ENCODE peak calls at places on chromosomes 2 and 18, in nine cellular contexts. One of them, this sample, is unnamed.

GRCh38 chr2:43393918-43394317 is 167.5 kb upstream of the ZFP36L2 start:
- DNase-seq in neural crest cell: no peak
- DNase-seq in mucosa of descending colon: no peak
- DNase-seq in transverse colon: no peak
- DNase-seq in CD4-positive, alpha-beta T cell: no peak
- DNase-seq in HepG2: no peak
- DNase-seq in H9: no peak
- DNase-seq in coronary artery: no peak
- DNase-seq in adrenal gland: no peak
- DNase-seq in this sample: no peak

GRCh38 chr18:11761553-11761952 is 72.5 kb downstream of the GNAL start:
- DNase-seq in transverse colon: no peak
- DNase-seq in HepG2: peak; percentile 10
- DNase-seq in neural crest cell: no peak
- DNase-seq in CD4-positive, alpha-beta T cell: no peak
- DNase-seq in adrenal gland: no peak
- DNase-seq in mucosa of descending colon: no peak
- DNase-seq in coronary artery: no peak
- DNase-seq in H9: peak; percentile 60
- DNase-seq in this sample: no peak

GRCh38 chr2:230944123-230944653 is 19.1 kb upstream of the GPR55 start:
- DNase-seq in H9: no peak
- DNase-seq in HepG2: no peak
- DNase-seq in neural crest cell: no peak
- DNase-seq in transverse colon: no peak
- DNase-seq in coronary artery: peak; percentile 52
- DNase-seq in CD4-positive, alpha-beta T cell: no peak
- DNase-seq in mucosa of descending colon: no peak
- DNase-seq in adrenal gland: no peak
- DNase-seq in this sample: no peak

GRCh38 chr2:177131858-177132257 is 80.7 kb upstream of the HNRNPA3 start:
- DNase-seq in HepG2: no peak
- DNase-seq in CD4-positive, alpha-beta T cell: no peak
- DNase-seq in neural crest cell: no peak
- DNase-seq in adrenal gland: no peak
- DNase-seq in mucosa of descending colon: no peak
- DNase-seq in coronary artery: no peak
- DNase-seq in H9: no peak
- DNase-seq in transverse colon: peak; percentile 17
- DNase-seq in this sample: no peak

GRCh38 chr2:168278424-168278888 is 31.1 kb upstream of the STK39 start:
- DNase-seq in H9: no peak
- DNase-seq in mucosa of descending colon: peak; percentile 69
- DNase-seq in coronary artery: no peak
- DNase-seq in HepG2: peak; percentile 71
- DNase-seq in neural crest cell: no peak
- DNase-seq in adrenal gland: no peak
- DNase-seq in CD4-positive, alpha-beta T cell: no peak
- DNase-seq in transverse colon: peak; percentile 80
- DNase-seq in this sample: peak; percentile 49

GRCh38 chr2:105324732-105325131 is 4.8 kb downstream of the TGFBRAP1 start:
- DNase-seq in mucosa of descending colon: no peak
- DNase-seq in HepG2: no peak
- DNase-seq in CD4-positive, alpha-beta T cell: no peak
- DNase-seq in coronary artery: no peak
- DNase-seq in neural crest cell: no peak
- DNase-seq in transverse colon: no peak
- DNase-seq in adrenal gland: no peak
- DNase-seq in H9: no peak
- DNase-seq in this sample: peak; percentile 66

GRCh38 chr2:109305494-109306187 is 176.6 kb downstream of the SH3RF3 start:
- DNase-seq in HepG2: no peak
- DNase-seq in adrenal gland: no peak
- DNase-seq in CD4-positive, alpha-beta T cell: no peak
- DNase-seq in mucosa of descending colon: no peak
- DNase-seq in coronary artery: no peak
- DNase-seq in transverse colon: no peak
- DNase-seq in H9: no peak
- DNase-seq in neural crest cell: no peak
- DNase-seq in this sample: no peak

GRCh38 chr2:71603311-71603794 is 150.0 kb downstream of the DYSF start:
- DNase-seq in HepG2: no peak
- DNase-seq in H9: peak; percentile 23
- DNase-seq in CD4-positive, alpha-beta T cell: no peak
- DNase-seq in adrenal gland: peak; percentile 19
- DNase-seq in mucosa of descending colon: peak; percentile 21
- DNase-seq in transverse colon: peak; percentile 7
- DNase-seq in neural crest cell: no peak
- DNase-seq in coronary artery: peak; percentile 72
- DNase-seq in this sample: no peak

GRCh38 chr2:11112870-11113428 is 42.3 kb upstream of the SLC66A3 start:
- DNase-seq in coronary artery: no peak
- DNase-seq in transverse colon: no peak
- DNase-seq in adrenal gland: no peak
- DNase-seq in CD4-positive, alpha-beta T cell: no peak
- DNase-seq in HepG2: no peak
- DNase-seq in mucosa of descending colon: no peak
- DNase-seq in neural crest cell: no peak
- DNase-seq in H9: no peak
- DNase-seq in this sample: no peak

GRCh38 chr2:113166187-113166645 is 7.6 kb upstream of the PSD4 start:
- DNase-seq in HepG2: peak; percentile 50
- DNase-seq in transverse colon: no peak
- DNase-seq in CD4-positive, alpha-beta T cell: no peak
- DNase-seq in coronary artery: no peak
- DNase-seq in adrenal gland: no peak
- DNase-seq in H9: no peak
- DNase-seq in neural crest cell: no peak
- DNase-seq in mucosa of descending colon: no peak
- DNase-seq in this sample: no peak

GRCh38 chr2:173553589-173553988 is 198.9 kb downstream of the CDCA7 start:
- DNase-seq in HepG2: no peak
- DNase-seq in neural crest cell: no peak
- DNase-seq in adrenal gland: no peak
- DNase-seq in CD4-positive, alpha-beta T cell: no peak
- DNase-seq in transverse colon: peak; percentile 66
- DNase-seq in H9: no peak
- DNase-seq in coronary artery: no peak
- DNase-seq in mucosa of descending colon: no peak
- DNase-seq in this sample: no peak

GRCh38 chr2:120886534-120886961 is 150.9 kb downstream of the GLI2 start:
- DNase-seq in coronary artery: no peak
- DNase-seq in CD4-positive, alpha-beta T cell: no peak
- DNase-seq in mucosa of descending colon: no peak
- DNase-seq in adrenal gland: no peak
- DNase-seq in HepG2: no peak
- DNase-seq in transverse colon: no peak
- DNase-seq in H9: no peak
- DNase-seq in neural crest cell: no peak
- DNase-seq in this sample: no peak

GRCh38 chr2:120883607-120884405 is 148.1 kb downstream of the GLI2 start:
- DNase-seq in H9: no peak
- DNase-seq in CD4-positive, alpha-beta T cell: no peak
- DNase-seq in transverse colon: no peak
- DNase-seq in neural crest cell: no peak
- DNase-seq in adrenal gland: no peak
- DNase-seq in HepG2: no peak
- DNase-seq in mucosa of descending colon: no peak
- DNase-seq in coronary artery: no peak
- DNase-seq in this sample: no peak

GRCh38 chr2:120885749-120886148 is 150.1 kb downstream of the GLI2 start:
- DNase-seq in H9: no peak
- DNase-seq in HepG2: no peak
- DNase-seq in mucosa of descending colon: no peak
- DNase-seq in adrenal gland: no peak
- DNase-seq in neural crest cell: no peak
- DNase-seq in coronary artery: no peak
- DNase-seq in transverse colon: no peak
- DNase-seq in CD4-positive, alpha-beta T cell: no peak
- DNase-seq in this sample: no peak

GRCh38 chr2:120884406-120885290 is 149.0 kb downstream of the GLI2 start:
- DNase-seq in H9: no peak
- DNase-seq in coronary artery: no peak
- DNase-seq in HepG2: no peak
- DNase-seq in neural crest cell: no peak
- DNase-seq in CD4-positive, alpha-beta T cell: no peak
- DNase-seq in adrenal gland: no peak
- DNase-seq in mucosa of descending colon: no peak
- DNase-seq in transverse colon: no peak
- DNase-seq in this sample: no peak

DNA sequence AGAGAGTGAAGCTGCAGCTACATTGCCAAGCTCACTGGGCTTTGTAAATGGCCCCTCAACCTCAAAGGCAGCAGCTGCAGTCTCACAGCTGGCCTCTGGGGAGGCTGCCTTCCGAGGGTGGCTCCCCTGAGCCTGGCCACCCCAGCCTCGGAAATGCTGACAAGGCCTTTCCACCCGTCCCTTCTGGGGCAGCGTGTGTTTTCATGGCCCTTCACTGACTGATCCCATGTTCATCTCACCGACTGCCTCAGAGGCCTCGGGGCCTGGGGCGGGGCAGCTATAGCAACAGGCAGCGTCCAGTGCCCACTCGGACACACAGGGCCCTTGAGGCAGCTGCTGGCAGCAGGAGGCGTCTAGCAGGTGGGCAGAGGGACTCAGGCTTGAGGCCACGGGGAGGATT is 149.6 kb downstream of the GLI2 start:
- DNase-seq in coronary artery: no peak
- DNase-seq in CD4-positive, alpha-beta T cell: no peak
- DNase-seq in mucosa of descending colon: no peak
- DNase-seq in H9: no peak
- DNase-seq in adrenal gland: no peak
- DNase-seq in neural crest cell: no peak
- DNase-seq in HepG2: no peak
- DNase-seq in transverse colon: no peak
- DNase-seq in this sample: no peak
- TF ChIP-seq CTCF in coronary artery: no peak
- TF ChIP-seq CTCF in CD4-positive, alpha-beta T cell: no peak
- TF ChIP-seq CTCF in mucosa of descending colon: no peak
- TF ChIP-seq CTCF in H9: peak; percentile 34
- TF ChIP-seq CTCF in adrenal gland: no peak
- TF ChIP-seq CTCF in neural crest cell: no peak
- TF ChIP-seq CTCF in HepG2: no peak
- TF ChIP-seq CTCF in transverse colon: no peak
- TF ChIP-seq CTCF in this sample: no peak

DNA sequence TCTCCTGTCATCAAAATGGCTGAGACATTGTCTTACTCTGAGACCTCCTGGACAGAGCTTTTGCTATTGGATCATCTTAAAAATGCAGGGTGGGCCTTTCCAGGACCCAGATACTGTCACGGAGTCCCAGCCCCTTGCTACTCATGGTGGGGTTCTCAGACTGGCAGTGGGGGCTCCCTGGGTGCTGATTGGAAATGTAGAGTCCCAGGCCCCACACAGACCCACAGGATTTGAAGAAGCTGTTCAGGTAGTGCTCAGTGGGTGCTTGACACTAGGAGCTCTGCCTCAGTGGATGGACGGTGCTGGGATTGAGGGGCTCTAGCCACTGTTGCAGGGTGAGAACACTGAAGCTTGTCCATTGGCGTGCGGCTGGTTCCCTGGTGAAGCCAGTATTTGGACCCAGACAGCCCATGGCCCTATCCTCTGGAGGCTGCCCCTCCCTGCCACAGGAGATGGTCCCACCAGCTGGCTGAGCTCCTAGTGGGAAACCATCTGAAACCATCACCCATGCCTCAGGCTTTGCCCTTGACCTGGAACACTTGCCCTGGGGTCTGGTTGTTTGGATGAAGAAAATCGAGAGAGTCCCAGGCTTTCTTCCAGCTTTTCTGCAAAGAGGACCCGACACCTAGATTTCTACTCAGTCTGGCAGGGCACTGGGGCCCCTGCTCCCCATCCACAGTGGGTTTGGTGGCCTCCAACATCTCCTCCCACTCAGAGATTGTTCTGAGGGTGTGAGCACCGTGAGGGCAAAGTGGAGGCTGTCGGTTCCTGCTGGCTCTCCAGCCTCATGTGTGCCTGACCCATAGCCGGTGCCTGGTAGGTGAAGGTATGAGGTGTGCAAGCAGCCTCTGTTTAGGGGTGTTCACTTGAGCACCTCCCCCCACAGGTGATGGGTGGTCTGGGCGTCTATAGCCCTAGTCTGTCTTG is 30.1 kb downstream of the MROH2A start:
- DNase-seq in mucosa of descending colon: no peak
- DNase-seq in HepG2: no peak
- DNase-seq in transverse colon: no peak
- DNase-seq in neural crest cell: no peak
- DNase-seq in coronary artery: peak; percentile 58
- DNase-seq in H9: peak; percentile 17
- DNase-seq in adrenal gland: peak; percentile 7
- DNase-seq in CD4-positive, alpha-beta T cell: no peak
- DNase-seq in this sample: no peak
- TF ChIP-seq CTCF in mucosa of descending colon: no peak
- TF ChIP-seq CTCF in HepG2: no peak
- TF ChIP-seq CTCF in transverse colon: no peak
- TF ChIP-seq CTCF in neural crest cell: no peak
- TF ChIP-seq CTCF in coronary artery: no peak
- TF ChIP-seq CTCF in H9: no peak
- TF ChIP-seq CTCF in adrenal gland: no peak
- TF ChIP-seq CTCF in CD4-positive, alpha-beta T cell: no peak
- TF ChIP-seq CTCF in this sample: no peak

DNA sequence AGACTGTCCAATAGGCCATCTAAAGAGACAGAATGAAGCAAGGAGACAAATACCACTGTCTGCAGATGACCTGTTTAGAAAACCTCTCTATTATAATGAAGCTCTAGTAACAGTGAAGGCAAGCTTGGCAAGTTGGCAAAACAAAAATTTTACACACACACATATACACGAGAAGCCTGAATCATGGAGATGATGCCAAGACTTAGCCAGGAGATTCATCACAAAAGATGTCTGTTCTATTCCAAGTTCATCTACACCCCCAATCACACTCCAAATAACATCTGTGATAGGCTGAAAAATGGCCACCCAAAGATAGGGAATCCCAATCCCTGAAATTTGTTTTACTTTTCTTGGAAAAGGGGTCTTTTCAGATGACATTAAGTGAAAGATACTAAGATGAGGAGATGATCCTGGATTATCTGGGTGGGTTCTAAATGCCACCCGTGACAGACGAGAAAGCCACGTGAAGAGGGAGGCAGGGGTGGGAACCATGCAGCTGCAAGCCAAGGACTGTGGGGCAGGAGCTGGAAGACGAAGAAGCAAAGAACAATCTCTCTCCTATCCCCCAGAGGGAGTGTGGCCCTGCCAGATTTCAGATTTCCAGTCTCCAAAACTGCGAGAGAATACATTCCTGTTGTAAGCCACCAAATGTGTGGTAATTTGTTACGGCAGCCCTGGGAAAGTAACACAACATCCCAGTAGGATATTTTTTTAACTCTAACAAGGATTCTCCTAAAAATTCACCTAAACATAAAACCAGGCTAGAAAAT is 20.0 kb downstream of the HDLBP start:
- DNase-seq in adrenal gland: no peak
- DNase-seq in CD4-positive, alpha-beta T cell: no peak
- DNase-seq in mucosa of descending colon: no peak
- DNase-seq in coronary artery: no peak
- DNase-seq in neural crest cell: no peak
- DNase-seq in transverse colon: no peak
- DNase-seq in H9: no peak
- DNase-seq in HepG2: no peak
- DNase-seq in this sample: no peak
- TF ChIP-seq CTCF in adrenal gland: no peak
- TF ChIP-seq CTCF in CD4-positive, alpha-beta T cell: no peak
- TF ChIP-seq CTCF in mucosa of descending colon: no peak
- TF ChIP-seq CTCF in coronary artery: no peak
- TF ChIP-seq CTCF in neural crest cell: no peak
- TF ChIP-seq CTCF in transverse colon: no peak
- TF ChIP-seq CTCF in H9: peak; percentile 13
- TF ChIP-seq CTCF in HepG2: no peak
- TF ChIP-seq CTCF in this sample: no peak

GRCh38 chr2:7118606-7119503 is 201.6 kb downstream of the RNF144A start:
- DNase-seq in adrenal gland: no peak
- DNase-seq in coronary artery: no peak
- DNase-seq in HepG2: no peak
- DNase-seq in neural crest cell: peak; percentile 26
- DNase-seq in H9: no peak
- DNase-seq in CD4-positive, alpha-beta T cell: no peak
- DNase-seq in transverse colon: no peak
- DNase-seq in mucosa of descending colon: no peak
- DNase-seq in this sample: peak; percentile 15
- TF ChIP-seq CTCF in adrenal gland: peak; percentile 47
- TF ChIP-seq CTCF in coronary artery: no peak
- TF ChIP-seq CTCF in HepG2: peak; percentile 65
- TF ChIP-seq CTCF in neural crest cell: peak; percentile 76
- TF ChIP-seq CTCF in H9: peak; percentile 85
- TF ChIP-seq CTCF in CD4-positive, alpha-beta T cell: no peak
- TF ChIP-seq CTCF in transverse colon: peak; percentile 39
- TF ChIP-seq CTCF in mucosa of descending colon: no peak
- TF ChIP-seq CTCF in this sample: peak; percentile 16

This sample was measured in RWPE1.